ENCODE peak calls at places on chromosomes 7 and 10, in ten cellular contexts. One of them, this sample, is unnamed.

GRCh38 chr10:102632394-102633062 is 11.8 kb upstream of the TRIM8 start:
- DNase-seq in heart right ventricle: no peak
- DNase-seq in sigmoid colon: no peak
- DNase-seq in fibroblast of lung: peak; percentile 66
- DNase-seq in mucosa of descending colon: peak; percentile 26
- DNase-seq in right atrium auricular region: no peak
- DNase-seq in cardiac muscle cell: peak; percentile 89
- DNase-seq in HCT116: no peak
- DNase-seq in upper lobe of right lung: peak; percentile 45
- DNase-seq in PC-9: no peak
- DNase-seq in this sample: no peak

GRCh38 chr10:14625210-14625621 is 149.5 kb downstream of the FAM107B start:
- DNase-seq in PC-9: no peak
- DNase-seq in upper lobe of right lung: no peak
- DNase-seq in sigmoid colon: peak; percentile 77
- DNase-seq in fibroblast of lung: no peak
- DNase-seq in heart right ventricle: no peak
- DNase-seq in right atrium auricular region: no peak
- DNase-seq in cardiac muscle cell: no peak
- DNase-seq in HCT116: no peak
- DNase-seq in mucosa of descending colon: no peak
- DNase-seq in this sample: no peak

GRCh38 chr10:87646920-87647319 is 12.8 kb upstream of the PAPSS2 start:
- DNase-seq in right atrium auricular region: no peak
- DNase-seq in sigmoid colon: no peak
- DNase-seq in mucosa of descending colon: no peak
- DNase-seq in cardiac muscle cell: no peak
- DNase-seq in heart right ventricle: no peak
- DNase-seq in PC-9: no peak
- DNase-seq in HCT116: no peak
- DNase-seq in upper lobe of right lung: no peak
- DNase-seq in fibroblast of lung: no peak
- DNase-seq in this sample: no peak

GRCh38 chr10:11720260-11720741 is 21.9 kb upstream of the ECHDC3 start:
- DNase-seq in PC-9: no peak
- DNase-seq in cardiac muscle cell: no peak
- DNase-seq in mucosa of descending colon: no peak
- DNase-seq in upper lobe of right lung: no peak
- DNase-seq in sigmoid colon: no peak
- DNase-seq in HCT116: no peak
- DNase-seq in heart right ventricle: no peak
- DNase-seq in fibroblast of lung: no peak
- DNase-seq in right atrium auricular region: no peak
- DNase-seq in this sample: no peak

GRCh38 chr7:140672382-140673062 is at the start of gene ADCK2:
- DNase-seq in HCT116: no peak
- DNase-seq in fibroblast of lung: no peak
- DNase-seq in upper lobe of right lung: peak; percentile 84
- DNase-seq in right atrium auricular region: no peak
- DNase-seq in heart right ventricle: peak; percentile 74
- DNase-seq in mucosa of descending colon: peak; percentile 87
- DNase-seq in sigmoid colon: peak; percentile 67
- DNase-seq in PC-9: peak; percentile 33
- DNase-seq in cardiac muscle cell: no peak
- DNase-seq in this sample: no peak

GRCh38 chr10:60733189-60733815 is 45.0 kb upstream of the CDK1 start:
- DNase-seq in upper lobe of right lung: peak; percentile 88
- DNase-seq in sigmoid colon: no peak
- DNase-seq in right atrium auricular region: no peak
- DNase-seq in fibroblast of lung: peak; percentile 6
- DNase-seq in cardiac muscle cell: peak; percentile 25
- DNase-seq in HCT116: peak; percentile 39
- DNase-seq in mucosa of descending colon: peak; percentile 86
- DNase-seq in heart right ventricle: peak; percentile 12
- DNase-seq in PC-9: peak; percentile 60
- DNase-seq in this sample: no peak

GRCh38 chr10:47359101-47359500 is 10.9 kb downstream of the RBP3 start:
- DNase-seq in right atrium auricular region: no peak
- DNase-seq in sigmoid colon: no peak
- DNase-seq in cardiac muscle cell: no peak
- DNase-seq in mucosa of descending colon: no peak
- DNase-seq in heart right ventricle: no peak
- DNase-seq in upper lobe of right lung: no peak
- DNase-seq in PC-9: no peak
- DNase-seq in HCT116: no peak
- DNase-seq in fibroblast of lung: no peak
- DNase-seq in this sample: peak; percentile 27

GRCh38 chr7:79292834-79293233 is 160.6 kb downstream of the MAGI2 start:
- DNase-seq in right atrium auricular region: no peak
- DNase-seq in upper lobe of right lung: no peak
- DNase-seq in fibroblast of lung: no peak
- DNase-seq in PC-9: no peak
- DNase-seq in cardiac muscle cell: no peak
- DNase-seq in sigmoid colon: no peak
- DNase-seq in HCT116: no peak
- DNase-seq in mucosa of descending colon: no peak
- DNase-seq in heart right ventricle: no peak
- DNase-seq in this sample: no peak

GRCh38 chr7:69598081-69598486 is at the start of gene AUTS2:
- DNase-seq in cardiac muscle cell: peak; percentile 96
- DNase-seq in sigmoid colon: peak; percentile 94
- DNase-seq in right atrium auricular region: peak; percentile 89
- DNase-seq in HCT116: no peak
- DNase-seq in PC-9: no peak
- DNase-seq in fibroblast of lung: peak; percentile 85
- DNase-seq in upper lobe of right lung: peak; percentile 92
- DNase-seq in mucosa of descending colon: peak; percentile 75
- DNase-seq in heart right ventricle: peak; percentile 88
- DNase-seq in this sample: peak; percentile 88

GRCh38 chr10:88810196-88810961 is 7.8 kb downstream of the LIPM start:
- DNase-seq in sigmoid colon: no peak
- DNase-seq in heart right ventricle: no peak
- DNase-seq in upper lobe of right lung: no peak
- DNase-seq in PC-9: peak; percentile 60
- DNase-seq in fibroblast of lung: peak; percentile 76
- DNase-seq in cardiac muscle cell: peak; percentile 82
- DNase-seq in HCT116: peak; percentile 60
- DNase-seq in right atrium auricular region: no peak
- DNase-seq in mucosa of descending colon: no peak
- DNase-seq in this sample: no peak

GRCh38 chr10:114367041-114367675 is 37.1 kb downstream of the AFAP1L2 start:
- DNase-seq in PC-9: no peak
- DNase-seq in heart right ventricle: no peak
- DNase-seq in fibroblast of lung: peak; percentile 86
- DNase-seq in upper lobe of right lung: no peak
- DNase-seq in sigmoid colon: no peak
- DNase-seq in mucosa of descending colon: no peak
- DNase-seq in cardiac muscle cell: peak; percentile 55
- DNase-seq in HCT116: no peak
- DNase-seq in right atrium auricular region: no peak
- DNase-seq in this sample: no peak

GRCh38 chr10:93547522-93547921 is 18.9 kb upstream of the FFAR4 start:
- DNase-seq in PC-9: no peak
- DNase-seq in mucosa of descending colon: no peak
- DNase-seq in right atrium auricular region: peak; percentile 11
- DNase-seq in sigmoid colon: no peak
- DNase-seq in upper lobe of right lung: no peak
- DNase-seq in cardiac muscle cell: no peak
- DNase-seq in fibroblast of lung: no peak
- DNase-seq in HCT116: no peak
- DNase-seq in heart right ventricle: no peak
- DNase-seq in this sample: no peak

GRCh38 chr10:93541402-93542357 is 24.8 kb upstream of the FFAR4 start:
- DNase-seq in sigmoid colon: peak; percentile 67
- DNase-seq in heart right ventricle: peak; percentile 41
- DNase-seq in cardiac muscle cell: peak; percentile 65
- DNase-seq in fibroblast of lung: peak; percentile 51
- DNase-seq in upper lobe of right lung: no peak
- DNase-seq in HCT116: peak; percentile 27
- DNase-seq in PC-9: no peak
- DNase-seq in right atrium auricular region: no peak
- DNase-seq in mucosa of descending colon: peak; percentile 79
- DNase-seq in this sample: no peak

DNA sequence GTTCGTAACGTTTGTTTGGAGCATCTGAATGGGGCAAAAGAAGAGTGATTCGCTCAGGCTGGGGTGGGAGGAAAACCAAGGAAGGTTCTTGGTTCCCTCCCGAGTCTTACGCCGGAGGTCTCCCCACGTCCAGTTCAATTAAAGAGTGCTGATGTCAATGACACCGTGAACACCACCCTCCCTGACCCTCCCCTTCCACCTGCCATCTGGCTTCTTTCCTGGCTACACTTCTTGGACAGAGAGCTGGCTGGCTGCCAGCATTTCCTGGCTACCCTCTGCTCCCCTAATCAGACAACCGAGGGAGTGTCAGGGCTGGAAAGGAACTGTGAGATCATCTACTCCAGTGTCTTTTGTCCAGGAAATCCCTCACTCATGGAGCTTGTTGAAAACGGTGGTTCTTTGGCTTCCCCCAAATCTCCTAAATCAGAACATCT is 24.1 kb upstream of the FFAR4 start:
- DNase-seq in right atrium auricular region: peak; percentile 68
- DNase-seq in upper lobe of right lung: no peak
- DNase-seq in mucosa of descending colon: peak; percentile 85
- DNase-seq in sigmoid colon: no peak
- DNase-seq in fibroblast of lung: peak; percentile 39
- DNase-seq in cardiac muscle cell: peak; percentile 63
- DNase-seq in heart right ventricle: peak; percentile 71
- DNase-seq in HCT116: no peak
- DNase-seq in PC-9: no peak
- DNase-seq in this sample: no peak
- TF ChIP-seq CTCF in right atrium auricular region: peak; percentile 46
- TF ChIP-seq CTCF in upper lobe of right lung: peak; percentile 1
- TF ChIP-seq CTCF in mucosa of descending colon: no peak
- TF ChIP-seq CTCF in sigmoid colon: no peak
- TF ChIP-seq CTCF in fibroblast of lung: no peak
- TF ChIP-seq CTCF in cardiac muscle cell: no peak
- TF ChIP-seq CTCF in heart right ventricle: no peak
- TF ChIP-seq CTCF in HCT116: no peak
- TF ChIP-seq CTCF in PC-9: no peak
- TF ChIP-seq CTCF in this sample: no peak

DNA sequence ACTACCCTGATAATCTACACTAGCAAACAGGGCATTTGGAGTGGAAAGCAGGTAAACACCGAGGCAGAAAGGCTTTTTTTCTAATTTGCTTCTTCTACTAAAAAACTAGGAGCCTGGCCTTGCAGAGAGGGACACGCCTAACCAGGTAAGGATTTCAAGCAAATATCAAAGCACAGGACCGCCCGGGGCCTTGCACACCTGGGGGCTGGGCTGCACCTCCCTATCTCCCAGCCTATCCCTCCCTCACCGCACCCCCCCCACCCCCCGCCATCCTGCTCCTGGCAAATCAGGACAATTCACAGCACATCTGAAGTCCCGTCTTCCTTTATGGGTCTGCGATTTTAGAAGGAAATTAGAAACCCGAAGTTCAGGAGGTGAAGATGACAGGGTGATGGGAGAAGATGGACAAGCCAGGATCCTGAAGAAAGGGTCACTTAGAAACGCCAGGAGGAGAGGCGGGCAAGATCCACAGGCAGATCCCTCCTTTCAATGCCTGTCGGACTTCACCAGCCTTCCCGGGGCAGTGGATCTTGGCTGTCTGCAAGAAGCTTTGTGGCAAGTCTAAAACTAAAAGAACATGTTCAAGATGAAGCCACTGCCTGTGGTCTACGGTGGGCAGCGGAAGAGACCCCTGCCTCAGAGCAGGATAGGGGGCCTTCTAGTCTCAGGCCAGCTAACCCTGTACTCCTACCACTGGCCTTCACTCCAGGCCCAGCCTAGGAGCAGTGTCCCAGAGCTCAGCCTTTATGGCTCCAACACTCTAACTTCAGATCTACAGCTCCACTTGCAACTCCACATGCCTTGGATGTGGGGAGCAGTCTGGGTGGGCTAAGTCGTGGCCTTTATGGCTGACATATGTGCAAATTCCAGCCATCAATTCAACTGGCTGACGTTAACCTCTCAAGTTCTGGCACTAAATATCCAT is 43.9 kb downstream of the TNS3 start:
- DNase-seq in right atrium auricular region: no peak
- DNase-seq in HCT116: no peak
- DNase-seq in upper lobe of right lung: peak; percentile 38
- DNase-seq in cardiac muscle cell: no peak
- DNase-seq in heart right ventricle: no peak
- DNase-seq in PC-9: no peak
- DNase-seq in sigmoid colon: no peak
- DNase-seq in fibroblast of lung: peak; percentile 57
- DNase-seq in mucosa of descending colon: peak; percentile 31
- DNase-seq in this sample: no peak
- H3K4me1 ChIP-seq in right atrium auricular region: no peaks in the 10 kb centered on the region
- H3K4me1 ChIP-seq in HCT116: peaks cover 12% of the 10 kb centered on the region
- H3K4me1 ChIP-seq in upper lobe of right lung: peaks cover 26% of the 10 kb centered on the region
- H3K4me1 ChIP-seq in cardiac muscle cell: no peaks in the 10 kb centered on the region
- H3K4me1 ChIP-seq in heart right ventricle: peaks cover 53% of the 10 kb centered on the region
- H3K4me1 ChIP-seq in PC-9: peaks cover 66% of the 10 kb centered on the region
- H3K4me1 ChIP-seq in sigmoid colon: peaks cover 24% of the 10 kb centered on the region
- H3K4me1 ChIP-seq in fibroblast of lung: peaks cover 11% of the 10 kb centered on the region
- H3K4me1 ChIP-seq in mucosa of descending colon: peaks cover 33% of the 10 kb centered on the region
- H3K4me1 ChIP-seq in this sample: peaks cover 39% of the 10 kb centered on the region

GRCh38 chr10:36882781-36883180 is 242.6 kb upstream of the ANKRD30A start:
- DNase-seq in upper lobe of right lung: no peak
- DNase-seq in HCT116: no peak
- DNase-seq in fibroblast of lung: no peak
- DNase-seq in sigmoid colon: no peak
- DNase-seq in cardiac muscle cell: no peak
- DNase-seq in heart right ventricle: no peak
- DNase-seq in right atrium auricular region: no peak
- DNase-seq in mucosa of descending colon: no peak
- DNase-seq in PC-9: no peak
- DNase-seq in this sample: no peak

GRCh38 chr10:36885746-36886145 is 239.7 kb upstream of the ANKRD30A start:
- DNase-seq in cardiac muscle cell: no peak
- DNase-seq in upper lobe of right lung: no peak
- DNase-seq in fibroblast of lung: no peak
- DNase-seq in PC-9: no peak
- DNase-seq in HCT116: no peak
- DNase-seq in heart right ventricle: no peak
- DNase-seq in sigmoid colon: no peak
- DNase-seq in mucosa of descending colon: no peak
- DNase-seq in right atrium auricular region: no peak
- DNase-seq in this sample: no peak

GRCh38 chr10:36886303-36886891 is 239.0 kb upstream of the ANKRD30A start:
- DNase-seq in PC-9: no peak
- DNase-seq in heart right ventricle: no peak
- DNase-seq in cardiac muscle cell: no peak
- DNase-seq in HCT116: no peak
- DNase-seq in fibroblast of lung: no peak
- DNase-seq in right atrium auricular region: no peak
- DNase-seq in sigmoid colon: no peak
- DNase-seq in upper lobe of right lung: no peak
- DNase-seq in mucosa of descending colon: no peak
- DNase-seq in this sample: no peak

GRCh38 chr10:36880898-36881297 is 244.5 kb upstream of the ANKRD30A start:
- DNase-seq in PC-9: no peak
- DNase-seq in cardiac muscle cell: peak; percentile 44
- DNase-seq in mucosa of descending colon: no peak
- DNase-seq in upper lobe of right lung: no peak
- DNase-seq in fibroblast of lung: peak; percentile 50
- DNase-seq in sigmoid colon: no peak
- DNase-seq in heart right ventricle: no peak
- DNase-seq in right atrium auricular region: no peak
- DNase-seq in HCT116: no peak
- DNase-seq in this sample: no peak
- TF ChIP-seq CTCF in PC-9: peak; percentile 49
- TF ChIP-seq CTCF in cardiac muscle cell: peak; percentile 52
- TF ChIP-seq CTCF in mucosa of descending colon: no peak
- TF ChIP-seq CTCF in upper lobe of right lung: peak; percentile 54
- TF ChIP-seq CTCF in fibroblast of lung: peak; percentile 56
- TF ChIP-seq CTCF in sigmoid colon: peak; percentile 44
- TF ChIP-seq CTCF in heart right ventricle: no peak
- TF ChIP-seq CTCF in right atrium auricular region: peak; percentile 59
- TF ChIP-seq CTCF in HCT116: peak; percentile 6
- TF ChIP-seq CTCF in this sample: no peak

GRCh38 chr7:103981003-103981423 is 8.4 kb downstream of the RELN start:
- DNase-seq in cardiac muscle cell: no peak
- DNase-seq in PC-9: no peak
- DNase-seq in mucosa of descending colon: no peak
- DNase-seq in fibroblast of lung: no peak
- DNase-seq in sigmoid colon: no peak
- DNase-seq in heart right ventricle: no peak
- DNase-seq in upper lobe of right lung: no peak
- DNase-seq in right atrium auricular region: no peak
- DNase-seq in HCT116: no peak
- DNase-seq in this sample: no peak
- H3K4me1 ChIP-seq in cardiac muscle cell: no peaks in the 10 kb centered on the region
- H3K4me1 ChIP-seq in PC-9: no peaks in the 10 kb centered on the region
- H3K4me1 ChIP-seq in mucosa of descending colon: no peaks in the 10 kb centered on the region
- H3K4me1 ChIP-seq in fibroblast of lung: no peaks in the 10 kb centered on the region
- H3K4me1 ChIP-seq in sigmoid colon: no peaks in the 10 kb centered on the region
- H3K4me1 ChIP-seq in heart right ventricle: no peaks in the 10 kb centered on the region
- H3K4me1 ChIP-seq in upper lobe of right lung: no peaks in the 10 kb centered on the region
- H3K4me1 ChIP-seq in right atrium auricular region: no peaks in the 10 kb centered on the region
- H3K4me1 ChIP-seq in HCT116: no peaks in the 10 kb centered on the region
- H3K4me1 ChIP-seq in this sample: no peaks in the 10 kb centered on the region